ENCODE peak calls at places on chromosomes 2 and 18, in nine cellular contexts. One of them, this sample, is unnamed.
A peak's percentile ranks its signal among the peaks of the same experiment; 100 is the strongest.

GRCh38 chr18:70827632-70828031 is 538.8 kb downstream of the SOCS6 start:
- DNase-seq in heart left ventricle: no peak
- DNase-seq in pancreas: no peak
- DNase-seq in GM10248: no peak
- DNase-seq in endodermal cell: no peak
- DNase-seq in choroid plexus epithelial cell: no peak
- DNase-seq in fibroblast of the aortic adventitia: no peak
- DNase-seq in IMR-90: no peak
- DNase-seq in HFF-Myc: no peak
- DNase-seq in this sample: no peak

GRCh38 chr2:43576983-43577892 is 18.6 kb downstream of the THADA start:
- DNase-seq in GM10248: peak; percentile 34
- DNase-seq in fibroblast of the aortic adventitia: peak; percentile 88
- DNase-seq in IMR-90: peak; percentile 84
- DNase-seq in pancreas: no peak
- DNase-seq in HFF-Myc: no peak
- DNase-seq in choroid plexus epithelial cell: peak; percentile 89
- DNase-seq in endodermal cell: no peak
- DNase-seq in heart left ventricle: no peak
- DNase-seq in this sample: no peak

GRCh38 chr2:222336931-222337330 is 38.1 kb upstream of the PAX3 start:
- DNase-seq in pancreas: no peak
- DNase-seq in GM10248: no peak
- DNase-seq in HFF-Myc: no peak
- DNase-seq in fibroblast of the aortic adventitia: no peak
- DNase-seq in endodermal cell: no peak
- DNase-seq in heart left ventricle: no peak
- DNase-seq in choroid plexus epithelial cell: no peak
- DNase-seq in IMR-90: no peak
- DNase-seq in this sample: no peak

GRCh38 chr2:120261387-120262006 is 8.8 kb downstream of the RALB start:
- DNase-seq in fibroblast of the aortic adventitia: no peak
- DNase-seq in IMR-90: no peak
- DNase-seq in HFF-Myc: no peak
- DNase-seq in pancreas: no peak
- DNase-seq in choroid plexus epithelial cell: no peak
- DNase-seq in endodermal cell: no peak
- DNase-seq in heart left ventricle: no peak
- DNase-seq in GM10248: peak; percentile 70
- DNase-seq in this sample: no peak

GRCh38 chr2:202104286-202104870 is 31.3 kb downstream of the KIAA2012 start:
- DNase-seq in endodermal cell: peak; percentile 94
- DNase-seq in IMR-90: peak; percentile 54
- DNase-seq in choroid plexus epithelial cell: peak; percentile 80
- DNase-seq in GM10248: peak; percentile 43
- DNase-seq in fibroblast of the aortic adventitia: peak; percentile 69
- DNase-seq in HFF-Myc: peak; percentile 41
- DNase-seq in heart left ventricle: no peak
- DNase-seq in pancreas: peak; percentile 66
- DNase-seq in this sample: no peak

GRCh38 chr2:14051401-14051800 is 581.1 kb upstream of the LRATD1 start:
- DNase-seq in HFF-Myc: no peak
- DNase-seq in heart left ventricle: no peak
- DNase-seq in fibroblast of the aortic adventitia: no peak
- DNase-seq in IMR-90: no peak
- DNase-seq in choroid plexus epithelial cell: no peak
- DNase-seq in GM10248: no peak
- DNase-seq in pancreas: no peak
- DNase-seq in endodermal cell: no peak
- DNase-seq in this sample: no peak

GRCh38 chr18:56060967-56061541 is 473.1 kb upstream of the TCF4 start:
- DNase-seq in endodermal cell: no peak
- DNase-seq in IMR-90: no peak
- DNase-seq in choroid plexus epithelial cell: no peak
- DNase-seq in pancreas: no peak
- DNase-seq in GM10248: no peak
- DNase-seq in fibroblast of the aortic adventitia: no peak
- DNase-seq in HFF-Myc: no peak
- DNase-seq in heart left ventricle: no peak
- DNase-seq in this sample: no peak

GRCh38 chr2:133532919-133533318 is 35.3 kb downstream of the NCKAP5 start:
- DNase-seq in pancreas: no peak
- DNase-seq in fibroblast of the aortic adventitia: peak; percentile 70
- DNase-seq in endodermal cell: no peak
- DNase-seq in heart left ventricle: no peak
- DNase-seq in HFF-Myc: no peak
- DNase-seq in choroid plexus epithelial cell: no peak
- DNase-seq in IMR-90: peak; percentile 47
- DNase-seq in GM10248: no peak
- DNase-seq in this sample: no peak

GRCh38 chr18:52992041-52992440 is 652.0 kb downstream of the DCC start:
- DNase-seq in pancreas: no peak
- DNase-seq in endodermal cell: peak; percentile 71
- DNase-seq in fibroblast of the aortic adventitia: no peak
- DNase-seq in choroid plexus epithelial cell: peak; percentile 0
- DNase-seq in heart left ventricle: no peak
- DNase-seq in IMR-90: no peak
- DNase-seq in HFF-Myc: no peak
- DNase-seq in GM10248: no peak
- DNase-seq in this sample: no peak

GRCh38 chr2:215316336-215316735 is 4.5 kb downstream of the ATIC start:
- DNase-seq in GM10248: no peak
- DNase-seq in HFF-Myc: no peak
- DNase-seq in endodermal cell: no peak
- DNase-seq in pancreas: no peak
- DNase-seq in fibroblast of the aortic adventitia: no peak
- DNase-seq in choroid plexus epithelial cell: no peak
- DNase-seq in IMR-90: no peak
- DNase-seq in heart left ventricle: no peak
- DNase-seq in this sample: no peak

GRCh38 chr2:220275454-220275853 is 648.0 kb downstream of the SLC4A3 start:
- DNase-seq in IMR-90: no peak
- DNase-seq in choroid plexus epithelial cell: no peak
- DNase-seq in pancreas: no peak
- DNase-seq in GM10248: no peak
- DNase-seq in endodermal cell: no peak
- DNase-seq in heart left ventricle: no peak
- DNase-seq in HFF-Myc: no peak
- DNase-seq in fibroblast of the aortic adventitia: peak; percentile 21
- DNase-seq in this sample: no peak

GRCh38 chr2:120597595-120598193 is 138.0 kb upstream of the GLI2 start:
- DNase-seq in GM10248: no peak
- DNase-seq in pancreas: no peak
- DNase-seq in endodermal cell: no peak
- DNase-seq in choroid plexus epithelial cell: peak; percentile 31
- DNase-seq in IMR-90: no peak
- DNase-seq in heart left ventricle: peak; percentile 36
- DNase-seq in HFF-Myc: no peak
- DNase-seq in fibroblast of the aortic adventitia: no peak
- DNase-seq in this sample: no peak

GRCh38 chr2:24957221-24957620 is 14.5 kb downstream of the DNAJC27 start:
- DNase-seq in GM10248: no peak
- DNase-seq in HFF-Myc: no peak
- DNase-seq in IMR-90: no peak
- DNase-seq in heart left ventricle: no peak
- DNase-seq in fibroblast of the aortic adventitia: no peak
- DNase-seq in endodermal cell: no peak
- DNase-seq in pancreas: no peak
- DNase-seq in choroid plexus epithelial cell: no peak
- DNase-seq in this sample: no peak

GRCh38 chr18:23994361-23994902 is 20.1 kb upstream of the TTC39C start:
- DNase-seq in pancreas: no peak
- DNase-seq in endodermal cell: no peak
- DNase-seq in fibroblast of the aortic adventitia: peak; percentile 96
- DNase-seq in GM10248: no peak
- DNase-seq in IMR-90: peak; percentile 96
- DNase-seq in HFF-Myc: peak; percentile 90
- DNase-seq in choroid plexus epithelial cell: peak; percentile 82
- DNase-seq in heart left ventricle: no peak
- DNase-seq in this sample: no peak

GRCh38 chr2:170362895-170363582 is 185.1 kb downstream of the MYO3B start:
- DNase-seq in fibroblast of the aortic adventitia: no peak
- DNase-seq in HFF-Myc: no peak
- DNase-seq in IMR-90: no peak
- DNase-seq in endodermal cell: no peak
- DNase-seq in GM10248: no peak
- DNase-seq in heart left ventricle: no peak
- DNase-seq in choroid plexus epithelial cell: no peak
- DNase-seq in pancreas: no peak
- DNase-seq in this sample: no peak

GRCh38 chr2:168180914-168181313 is 66.5 kb downstream of the STK39 start:
- DNase-seq in choroid plexus epithelial cell: no peak
- DNase-seq in GM10248: no peak
- DNase-seq in HFF-Myc: no peak
- DNase-seq in IMR-90: no peak
- DNase-seq in pancreas: no peak
- DNase-seq in endodermal cell: no peak
- DNase-seq in heart left ventricle: no peak
- DNase-seq in fibroblast of the aortic adventitia: no peak
- DNase-seq in this sample: no peak

GRCh38 chr2:121866789-121867188 is 111.3 kb downstream of the TSN start:
- DNase-seq in GM10248: no peak
- DNase-seq in endodermal cell: no peak
- DNase-seq in fibroblast of the aortic adventitia: no peak
- DNase-seq in HFF-Myc: no peak
- DNase-seq in IMR-90: peak; percentile 50
- DNase-seq in pancreas: no peak
- DNase-seq in heart left ventricle: no peak
- DNase-seq in choroid plexus epithelial cell: no peak
- DNase-seq in this sample: no peak

GRCh38 chr2:160666677-160667061 is 173.1 kb upstream of the RBMS1 start:
- DNase-seq in pancreas: no peak
- DNase-seq in HFF-Myc: no peak
- DNase-seq in IMR-90: no peak
- DNase-seq in heart left ventricle: no peak
- DNase-seq in choroid plexus epithelial cell: peak; percentile 87
- DNase-seq in GM10248: no peak
- DNase-seq in endodermal cell: no peak
- DNase-seq in fibroblast of the aortic adventitia: no peak
- DNase-seq in this sample: no peak

GRCh38 chr2:187397870-187398269 is 50.2 kb downstream of the CALCRL start:
- DNase-seq in endodermal cell: no peak
- DNase-seq in GM10248: no peak
- DNase-seq in IMR-90: no peak
- DNase-seq in HFF-Myc: no peak
- DNase-seq in choroid plexus epithelial cell: no peak
- DNase-seq in pancreas: no peak
- DNase-seq in fibroblast of the aortic adventitia: no peak
- DNase-seq in heart left ventricle: no peak
- DNase-seq in this sample: no peak

GRCh38 chr2:158403237-158403636 is 53.3 kb downstream of the CCDC148 start:
- DNase-seq in fibroblast of the aortic adventitia: no peak
- DNase-seq in endodermal cell: no peak
- DNase-seq in IMR-90: peak; percentile 3
- DNase-seq in pancreas: no peak
- DNase-seq in GM10248: no peak
- DNase-seq in heart left ventricle: no peak
- DNase-seq in choroid plexus epithelial cell: peak; percentile 18
- DNase-seq in HFF-Myc: no peak
- DNase-seq in this sample: no peak

GRCh38 chr2:6877402-6878305 is at the start of gene RSAD2:
- DNase-seq in GM10248: peak; percentile 19
- DNase-seq in heart left ventricle: no peak
- DNase-seq in fibroblast of the aortic adventitia: peak; percentile 54
- DNase-seq in choroid plexus epithelial cell: peak; percentile 79
- DNase-seq in pancreas: peak; percentile 57
- DNase-seq in endodermal cell: no peak
- DNase-seq in HFF-Myc: no peak
- DNase-seq in IMR-90: peak; percentile 16
- DNase-seq in this sample: no peak

GRCh38 chr18:70047931-70048603 is 100.4 kb upstream of the CD226 start:
- DNase-seq in fibroblast of the aortic adventitia: peak; percentile 83
- DNase-seq in IMR-90: peak; percentile 36
- DNase-seq in HFF-Myc: peak; percentile 11
- DNase-seq in pancreas: no peak
- DNase-seq in endodermal cell: no peak
- DNase-seq in GM10248: no peak
- DNase-seq in heart left ventricle: no peak
- DNase-seq in choroid plexus epithelial cell: peak; percentile 41
- DNase-seq in this sample: no peak

GRCh38 chr2:189982777-189983394 is 79.6 kb downstream of the MSTN start:
- DNase-seq in choroid plexus epithelial cell: peak; percentile 8
- DNase-seq in fibroblast of the aortic adventitia: peak; percentile 4
- DNase-seq in pancreas: no peak
- DNase-seq in IMR-90: no peak
- DNase-seq in HFF-Myc: no peak
- DNase-seq in GM10248: no peak
- DNase-seq in heart left ventricle: no peak
- DNase-seq in endodermal cell: peak; percentile 64
- DNase-seq in this sample: no peak
- TF ChIP-seq CTCF in choroid plexus epithelial cell: peak; percentile 56
- TF ChIP-seq CTCF in fibroblast of the aortic adventitia: peak; percentile 56
- TF ChIP-seq CTCF in pancreas: no peak
- TF ChIP-seq CTCF in IMR-90: peak; percentile 23
- TF ChIP-seq CTCF in HFF-Myc: peak; percentile 60
- TF ChIP-seq CTCF in GM10248: no peak
- TF ChIP-seq CTCF in heart left ventricle: no peak
- TF ChIP-seq CTCF in endodermal cell: peak; percentile 76
- TF ChIP-seq CTCF in this sample: peak; percentile 23

GRCh38 chr2:238259085-238260020 is 19.5 kb upstream of the HES6 start:
- DNase-seq in fibroblast of the aortic adventitia: no peak
- DNase-seq in IMR-90: no peak
- DNase-seq in GM10248: no peak
- DNase-seq in choroid plexus epithelial cell: no peak
- DNase-seq in endodermal cell: no peak
- DNase-seq in heart left ventricle: peak; percentile 35
- DNase-seq in HFF-Myc: no peak
- DNase-seq in pancreas: no peak
- DNase-seq in this sample: no peak
- TF ChIP-seq CTCF in fibroblast of the aortic adventitia: no peak
- TF ChIP-seq CTCF in IMR-90: no peak
- TF ChIP-seq CTCF in GM10248: peak; percentile 20
- TF ChIP-seq CTCF in choroid plexus epithelial cell: peak; percentile 18
- TF ChIP-seq CTCF in endodermal cell: peak; percentile 19
- TF ChIP-seq CTCF in heart left ventricle: no peak
- TF ChIP-seq CTCF in HFF-Myc: no peak
- TF ChIP-seq CTCF in pancreas: no peak
- TF ChIP-seq CTCF in this sample: no peak

DNA sequence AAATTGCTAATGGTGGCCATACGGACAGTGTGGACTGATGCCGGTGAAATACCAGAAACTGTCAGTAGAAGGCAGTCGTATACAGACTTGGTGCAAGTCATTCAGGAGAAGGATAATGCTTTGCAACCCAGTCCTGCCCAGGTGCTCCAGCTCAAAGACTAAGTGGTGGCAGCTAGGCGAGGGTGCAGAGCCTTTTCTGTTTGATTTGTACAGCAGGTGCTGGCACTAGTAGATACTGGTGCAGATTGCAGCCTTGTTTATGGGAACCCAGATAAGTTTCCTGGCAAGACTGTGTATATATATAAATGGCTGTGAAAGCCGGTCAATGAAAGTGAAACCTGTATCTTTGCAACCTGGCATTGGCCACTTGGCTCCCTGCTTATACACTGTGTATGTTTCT is 208.3 kb upstream of the SYT4 start:
- DNase-seq in IMR-90: no peak
- DNase-seq in GM10248: no peak
- DNase-seq in pancreas: no peak
- DNase-seq in endodermal cell: no peak
- DNase-seq in HFF-Myc: no peak
- DNase-seq in heart left ventricle: no peak
- DNase-seq in choroid plexus epithelial cell: no peak
- DNase-seq in fibroblast of the aortic adventitia: no peak
- DNase-seq in this sample: no peak
- TF ChIP-seq CTCF in IMR-90: no peak
- TF ChIP-seq CTCF in GM10248: no peak
- TF ChIP-seq CTCF in pancreas: peak; percentile 19
- TF ChIP-seq CTCF in endodermal cell: no peak
- TF ChIP-seq CTCF in HFF-Myc: no peak
- TF ChIP-seq CTCF in heart left ventricle: no peak
- TF ChIP-seq CTCF in choroid plexus epithelial cell: no peak
- TF ChIP-seq CTCF in fibroblast of the aortic adventitia: no peak
- TF ChIP-seq CTCF in this sample: no peak

GRCh38 chr2:241219030-241219382 is 30.5 kb downstream of the ANO7 start:
- DNase-seq in GM10248: no peak
- DNase-seq in fibroblast of the aortic adventitia: no peak
- DNase-seq in choroid plexus epithelial cell: no peak
- DNase-seq in IMR-90: no peak
- DNase-seq in endodermal cell: no peak
- DNase-seq in pancreas: no peak
- DNase-seq in heart left ventricle: no peak
- DNase-seq in HFF-Myc: no peak
- DNase-seq in this sample: no peak
- TF ChIP-seq CTCF in GM10248: no peak
- TF ChIP-seq CTCF in fibroblast of the aortic adventitia: no peak
- TF ChIP-seq CTCF in choroid plexus epithelial cell: no peak
- TF ChIP-seq CTCF in IMR-90: no peak
- TF ChIP-seq CTCF in endodermal cell: no peak
- TF ChIP-seq CTCF in pancreas: no peak
- TF ChIP-seq CTCF in heart left ventricle: no peak
- TF ChIP-seq CTCF in HFF-Myc: no peak
- TF ChIP-seq CTCF in this sample: no peak

This sample was measured in D721Med.